ENCODE peak calls at places on chromosomes 6 and 20, in six cellular contexts. L, A, Y, C, F and D are unnamed samples.

GRCh38 chr20:62172666-62173065 is 10.2 kb upstream of the MTG2 start:
- DNase-seq in L (no peak), A (no peak), Y (no peak), C (no peak), F (no peak), D (no peak)

GRCh38 chr6:164563866-164564265 is 745.5 kb downstream of the C6orf118 start:
- DNase-seq in L (no peak), A (no peak), Y (no peak), C (no peak), F (no peak), D (no peak)

GRCh38 chr6:56772737-56773184 is 130.1 kb upstream of the DST start:
- DNase-seq in L (peak), A (peak), Y (no peak), C (peak), F (peak), D (no peak)

GRCh38 chr20:33460711-33461110 is 17.1 kb upstream of the SNTA1 start:
- DNase-seq in L (no peak), A (no peak), Y (no peak), C (no peak), F (no peak), D (no peak)

GRCh38 chr6:79170915-79171314 is 63.6 kb downstream of the HMGN3 start:
- DNase-seq in L (peak), A (peak), Y (no peak), C (no peak), F (no peak), D (no peak)

GRCh38 chr20:36992802-36993334 is 41.4 kb upstream of the SAMHD1 start:
- DNase-seq in L (no peak), A (no peak), Y (no peak), C (no peak), F (no peak), D (no peak)

GRCh38 chr6:15893556-15894253 is 230.9 kb upstream of the DTNBP1 start:
- DNase-seq in L (peak), A (peak), Y (no peak), C (no peak), F (no peak), D (no peak)

GRCh38 chr6:5411414-5411813 is 150.1 kb downstream of the FARS2 start:
- DNase-seq in L (no peak), A (no peak), Y (no peak), C (no peak), F (no peak), D (no peak)

GRCh38 chr20:25050501-25051350 is 7.2 kb downstream of the ACSS1 start:
- DNase-seq in L (no peak), A (no peak), Y (no peak), C (no peak), F (no peak), D (no peak)

GRCh38 chr6:46370622-46371021 is 120.6 kb downstream of the RCAN2 start:
- DNase-seq in L (peak), A (peak), Y (no peak), C (no peak), F (no peak), D (no peak)

GRCh38 chr6:14046476-14047068 is 71.0 kb upstream of the CD83 start:
- DNase-seq in L (peak), A (peak), Y (no peak), C (peak), F (peak), D (peak)

GRCh38 chr6:27650620-27651370 is 177.9 kb upstream of the ZNF184 start:
- DNase-seq in L (peak), A (peak), Y (no peak), C (no peak), F (peak), D (no peak)

GRCh38 chr6:113813207-113813606 is 43.9 kb upstream of the MARCKS start:
- DNase-seq in L (peak), A (peak), Y (no peak), C (no peak), F (no peak), D (no peak)

GRCh38 chr20:60256811-60257210 is 298.6 kb downstream of the CDH26 start:
- DNase-seq in L (no peak), A (no peak), Y (no peak), C (no peak), F (no peak), D (no peak)

GRCh38 chr6:13763740-13764381 is 50.5 kb downstream of the MCUR1 start:
- DNase-seq in L (no peak), A (no peak), Y (no peak), C (no peak), F (no peak), D (no peak)

GRCh38 chr6:2225422-2226392 is 19.7 kb downstream of the GMDS start:
- DNase-seq in L (no peak), A (peak), Y (no peak), C (no peak), F (no peak), D (no peak)
- H3K4me3 ChIP-seq in L (no peak), A (no peak), Y (no peak), C (no peak), F (no peak), D (no peak)

GRCh38 chr20:48905322-48905647 is 16.2 kb upstream of the ARFGEF2 start:
- DNase-seq in L (no peak), A (no peak), Y (no peak), C (no peak), F (no peak), D (no peak)
- TF ChIP-seq CTCF in L (no peak), A (no peak), Y (no peak), C (no peak), F (no peak), D (no peak)

DNA sequence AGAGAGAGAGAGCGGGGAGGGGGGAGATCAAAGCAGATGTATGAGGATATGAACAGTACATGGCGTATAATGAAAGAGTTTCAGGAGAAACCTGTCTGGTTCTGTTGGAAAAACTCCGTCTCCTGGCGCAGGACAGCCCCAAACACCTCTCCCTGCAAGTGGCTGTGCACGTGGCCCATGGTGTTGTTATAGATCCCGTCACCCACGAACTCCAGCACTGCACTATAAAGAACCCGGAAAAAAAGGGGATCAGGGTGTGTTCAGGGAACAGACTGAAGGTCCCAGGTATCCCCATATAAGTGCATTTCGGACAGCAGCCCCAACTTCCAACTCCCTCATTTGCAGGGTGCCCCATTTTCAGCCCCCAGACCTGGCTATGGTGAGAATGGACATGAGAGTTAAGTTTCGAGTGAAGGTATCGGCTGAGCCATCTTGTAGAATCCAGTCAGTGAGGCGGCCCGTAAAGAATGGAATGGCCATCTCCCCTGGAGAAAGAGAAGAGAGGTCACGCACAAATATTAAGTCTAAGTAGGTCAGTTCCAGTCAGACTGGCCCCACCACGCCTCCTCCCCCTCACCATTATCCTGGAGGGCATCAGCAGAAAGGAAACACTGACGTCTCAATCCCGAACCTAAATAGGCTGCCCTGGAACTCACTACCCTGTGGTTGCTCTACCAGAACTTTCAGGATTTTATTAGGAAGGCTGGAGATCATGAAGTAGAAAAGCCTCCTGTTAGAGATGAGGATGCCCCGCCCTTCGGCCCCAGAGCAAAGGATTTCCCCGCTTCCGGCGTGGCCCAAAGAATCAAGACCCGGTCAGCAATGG is 1.3 kb downstream of the TAP1 start:
- DNase-seq in L (no peak), A (no peak), Y (no peak), C (peak), F (peak), D (peak)
- H3K4me3 ChIP-seq in L (peak), A (peak), Y (peak), C (peak), F (peak), D (peak)

DNA sequence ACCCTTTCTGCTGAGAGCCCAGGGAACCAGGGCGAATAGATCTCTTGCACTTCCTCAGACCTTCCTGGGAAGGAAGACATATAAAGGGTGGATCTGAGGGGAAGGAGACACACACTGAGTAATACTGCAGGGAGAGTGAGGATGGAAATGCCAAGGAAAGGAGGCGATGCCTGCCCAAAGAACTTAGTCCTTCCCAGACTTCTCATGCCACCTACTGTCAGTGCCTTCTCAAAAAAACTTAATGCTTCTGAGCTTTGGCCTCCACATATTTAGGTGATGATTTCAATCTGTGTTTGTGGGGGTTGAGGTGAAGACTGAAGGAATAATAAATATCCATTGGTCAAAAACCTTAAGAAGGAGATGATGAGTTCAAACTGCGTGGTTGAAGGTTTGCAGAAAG is 9.7 kb downstream of the BTN3A1 start:
- DNase-seq in L (peak), A (peak), Y (no peak), C (no peak), F (no peak), D (no peak)
- TF ChIP-seq CTCF in L (peak), A (no peak), Y (no peak), C (no peak), F (no peak), D (no peak)

GRCh38 chr6:25027221-25027916 is 91.6 kb upstream of the RIPOR2 start:
- DNase-seq in L (no peak), A (no peak), Y (peak), C (no peak), F (peak), D (peak)
- H3K4me3 ChIP-seq in L (no peak), A (no peak), Y (peak), C (no peak), F (no peak), D (peak)

DNA sequence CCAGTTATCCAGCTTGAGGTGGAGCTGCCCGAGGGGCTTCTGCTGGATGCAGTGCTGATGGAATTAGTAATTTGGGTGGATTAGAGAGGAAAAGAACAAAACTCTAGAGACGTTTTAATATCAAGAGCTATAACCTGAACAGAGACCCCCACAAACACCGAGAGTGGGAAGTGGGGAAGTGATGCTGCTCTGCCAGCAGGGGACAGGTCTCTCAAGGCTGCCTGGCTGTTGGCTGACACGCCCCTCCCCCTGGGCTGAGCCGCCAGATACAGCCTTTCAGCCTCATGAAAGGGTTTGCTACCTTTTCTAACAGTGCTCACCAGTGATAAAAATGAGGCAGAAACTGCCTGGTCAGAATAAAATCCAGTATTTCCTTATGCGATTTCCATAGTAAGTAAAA is 9.6 kb downstream of the LEMD2 start:
- DNase-seq in L (no peak), A (no peak), Y (no peak), C (no peak), F (no peak), D (no peak)
- TF ChIP-seq CTCF in L (no peak), A (peak), Y (no peak), C (no peak), F (no peak), D (no peak)

GRCh38 chr6:99602519-99603420 is 3.9 kb upstream of the PRDM13 start:
- DNase-seq in L (no peak), A (no peak), Y (peak), C (no peak), F (no peak), D (no peak)
- H3K4me3 ChIP-seq in L (no peak), A (no peak), Y (peak), C (peak), F (no peak), D (no peak)

GRCh38 chr20:56629464-56630085 is 469 bp downstream of the TFAP2C start:
- DNase-seq in L (no peak), A (peak), Y (no peak), C (no peak), F (no peak), D (no peak)

GRCh38 chr20:56631990-56632327 is 2.9 kb downstream of the TFAP2C start:
- DNase-seq in L (no peak), A (no peak), Y (no peak), C (no peak), F (no peak), D (no peak)

GRCh38 chr20:56630086-56630493 is 984 bp downstream of the TFAP2C start:
- DNase-seq in L (no peak), A (peak), Y (peak), C (no peak), F (peak), D (no peak)

GRCh38 chr20:56631318-56631989 is 2.3 kb downstream of the TFAP2C start:
- DNase-seq in L (no peak), A (no peak), Y (no peak), C (no peak), F (no peak), D (no peak)

GRCh38 chr20:56630506-56631317 is 1.6 kb downstream of the TFAP2C start:
- DNase-seq in L (no peak), A (peak), Y (no peak), C (no peak), F (peak), D (no peak)
- TF ChIP-seq CTCF in L (no peak), A (no peak), Y (no peak), C (no peak), F (peak), D (no peak)